ENCODE peak calls at places on chromosomes 11 and 22, in eight cellular contexts. One of them, this sample, is unnamed.

GRCh38 chr11:113198907-113199660 is 115.3 kb upstream of the TTC12 start:
- DNase-seq in PC-9: peak; percentile 78
- DNase-seq in astrocyte: no peak
- DNase-seq in GM23248: no peak
- DNase-seq in keratinocyte: no peak
- DNase-seq in hepatocyte: no peak
- DNase-seq in IMR-90: no peak
- DNase-seq in fibroblast of lung: peak; percentile 33
- DNase-seq in this sample: no peak

GRCh38 chr11:76765863-76766350 is 17.2 kb upstream of the TSKU start:
- DNase-seq in PC-9: no peak
- DNase-seq in IMR-90: peak; percentile 35
- DNase-seq in hepatocyte: no peak
- DNase-seq in astrocyte: no peak
- DNase-seq in GM23248: peak; percentile 54
- DNase-seq in keratinocyte: no peak
- DNase-seq in fibroblast of lung: no peak
- DNase-seq in this sample: no peak

GRCh38 chr11:17117262-17117661 is 39.8 kb upstream of the RPS13 start:
- DNase-seq in GM23248: no peak
- DNase-seq in keratinocyte: no peak
- DNase-seq in fibroblast of lung: no peak
- DNase-seq in hepatocyte: no peak
- DNase-seq in astrocyte: no peak
- DNase-seq in PC-9: no peak
- DNase-seq in IMR-90: no peak
- DNase-seq in this sample: no peak

GRCh38 chr11:35404397-35404775 is 15.0 kb downstream of the SLC1A2 start:
- DNase-seq in hepatocyte: peak; percentile 46
- DNase-seq in astrocyte: no peak
- DNase-seq in GM23248: peak; percentile 68
- DNase-seq in IMR-90: peak; percentile 38
- DNase-seq in PC-9: no peak
- DNase-seq in keratinocyte: no peak
- DNase-seq in fibroblast of lung: peak; percentile 45
- DNase-seq in this sample: no peak

GRCh38 chr11:57321996-57322880 is 2.5 kb downstream of the TNKS1BP1 start:
- DNase-seq in astrocyte: peak; percentile 96
- DNase-seq in keratinocyte: no peak
- DNase-seq in PC-9: peak; percentile 94
- DNase-seq in IMR-90: peak; percentile 98
- DNase-seq in fibroblast of lung: peak; percentile 99
- DNase-seq in hepatocyte: peak; percentile 96
- DNase-seq in GM23248: peak; percentile 100
- DNase-seq in this sample: peak; percentile 100

GRCh38 chr11:3156661-3157311 is 8.3 kb downstream of the OSBPL5 start:
- DNase-seq in IMR-90: no peak
- DNase-seq in fibroblast of lung: no peak
- DNase-seq in hepatocyte: no peak
- DNase-seq in keratinocyte: no peak
- DNase-seq in GM23248: no peak
- DNase-seq in astrocyte: no peak
- DNase-seq in PC-9: no peak
- DNase-seq in this sample: peak; percentile 35

GRCh38 chr11:131977231-131977630 is 606.8 kb downstream of the NTM start:
- DNase-seq in fibroblast of lung: no peak
- DNase-seq in astrocyte: peak; percentile 86
- DNase-seq in PC-9: no peak
- DNase-seq in GM23248: peak; percentile 83
- DNase-seq in IMR-90: peak; percentile 43
- DNase-seq in keratinocyte: peak; percentile 92
- DNase-seq in hepatocyte: no peak
- DNase-seq in this sample: no peak

GRCh38 chr22:32522237-32522636 is 47.6 kb downstream of the FBXO7 start:
- DNase-seq in GM23248: no peak
- DNase-seq in keratinocyte: no peak
- DNase-seq in astrocyte: no peak
- DNase-seq in hepatocyte: no peak
- DNase-seq in PC-9: no peak
- DNase-seq in fibroblast of lung: no peak
- DNase-seq in IMR-90: no peak
- DNase-seq in this sample: no peak

GRCh38 chr11:13868710-13869403 is 93.7 kb upstream of the SPON1 start:
- DNase-seq in GM23248: no peak
- DNase-seq in IMR-90: no peak
- DNase-seq in keratinocyte: peak; percentile 54
- DNase-seq in PC-9: no peak
- DNase-seq in fibroblast of lung: no peak
- DNase-seq in astrocyte: no peak
- DNase-seq in hepatocyte: no peak
- DNase-seq in this sample: no peak

GRCh38 chr22:30879398-30879797 is 89.2 kb downstream of the MORC2 start:
- DNase-seq in astrocyte: no peak
- DNase-seq in fibroblast of lung: no peak
- DNase-seq in hepatocyte: no peak
- DNase-seq in keratinocyte: no peak
- DNase-seq in PC-9: no peak
- DNase-seq in IMR-90: no peak
- DNase-seq in GM23248: no peak
- DNase-seq in this sample: no peak

GRCh38 chr22:41910599-41911291 is 4.1 kb downstream of the SHISA8 start:
- DNase-seq in fibroblast of lung: no peak
- DNase-seq in GM23248: peak; percentile 67
- DNase-seq in PC-9: no peak
- DNase-seq in keratinocyte: no peak
- DNase-seq in astrocyte: no peak
- DNase-seq in hepatocyte: peak; percentile 38
- DNase-seq in IMR-90: no peak
- DNase-seq in this sample: peak; percentile 98

GRCh38 chr11:67466962-67467771 is 1.9 kb downstream of the TMEM134 start:
- DNase-seq in fibroblast of lung: no peak
- DNase-seq in PC-9: no peak
- DNase-seq in GM23248: no peak
- DNase-seq in keratinocyte: no peak
- DNase-seq in hepatocyte: no peak
- DNase-seq in IMR-90: no peak
- DNase-seq in astrocyte: no peak
- DNase-seq in this sample: peak; percentile 80

GRCh38 chr11:67470337-67471002 is 1.4 kb upstream of the TMEM134 start:
- DNase-seq in astrocyte: no peak
- DNase-seq in fibroblast of lung: no peak
- DNase-seq in IMR-90: no peak
- DNase-seq in hepatocyte: no peak
- DNase-seq in keratinocyte: no peak
- DNase-seq in PC-9: no peak
- DNase-seq in GM23248: no peak
- DNase-seq in this sample: peak; percentile 65

GRCh38 chr11:67468835-67469811 is at the start of gene TMEM134:
- DNase-seq in IMR-90: peak; percentile 87
- DNase-seq in astrocyte: peak; percentile 77
- DNase-seq in GM23248: peak; percentile 97
- DNase-seq in fibroblast of lung: peak; percentile 90
- DNase-seq in PC-9: peak; percentile 80
- DNase-seq in keratinocyte: no peak
- DNase-seq in hepatocyte: peak; percentile 97
- DNase-seq in this sample: peak; percentile 99

GRCh38 chr11:67468056-67468455 is 995 bp downstream of the TMEM134 start:
- DNase-seq in hepatocyte: peak; percentile 46
- DNase-seq in PC-9: peak; percentile 88
- DNase-seq in IMR-90: no peak
- DNase-seq in GM23248: peak; percentile 36
- DNase-seq in fibroblast of lung: no peak
- DNase-seq in keratinocyte: no peak
- DNase-seq in astrocyte: peak; percentile 20
- DNase-seq in this sample: peak; percentile 87

DNA sequence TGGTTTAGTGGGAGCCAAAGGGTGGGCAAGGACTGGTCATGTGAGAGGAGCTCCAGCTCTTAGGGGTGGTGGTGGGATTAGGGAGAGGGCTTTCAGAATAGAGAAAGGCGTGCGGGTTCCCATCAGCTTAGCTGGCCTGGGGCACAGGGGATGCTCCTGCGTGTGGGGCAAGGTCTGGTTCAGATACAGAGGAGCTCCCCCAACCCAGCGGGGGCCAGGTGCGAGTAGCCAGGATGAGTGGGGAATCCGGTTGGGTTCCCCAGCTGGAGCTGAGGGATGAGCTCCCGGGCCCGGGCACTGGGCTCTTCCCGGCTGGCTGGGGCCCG is 579 bp downstream of the TMEM134 start:
- DNase-seq in keratinocyte: no peak
- DNase-seq in GM23248: no peak
- DNase-seq in PC-9: no peak
- DNase-seq in astrocyte: no peak
- DNase-seq in fibroblast of lung: no peak
- DNase-seq in IMR-90: no peak
- DNase-seq in hepatocyte: no peak
- DNase-seq in this sample: no peak
- H2AFZ ChIP-seq in keratinocyte: no peak overlapping the region
- H2AFZ ChIP-seq in GM23248: peak overlapping the region; percentile 77
- H2AFZ ChIP-seq in PC-9: peak overlapping the region; percentile 81
- H2AFZ ChIP-seq in astrocyte: peak overlapping the region; percentile 78
- H2AFZ ChIP-seq in fibroblast of lung: no peak overlapping the region
- H2AFZ ChIP-seq in IMR-90: peak overlapping the region; percentile 98
- H2AFZ ChIP-seq in hepatocyte: peak overlapping the region; percentile 82
- H2AFZ ChIP-seq in this sample: peak overlapping the region; percentile 74

GRCh38 chr11:134482865-134483264 is 70.8 kb upstream of the B3GAT1 start:
- DNase-seq in hepatocyte: no peak
- DNase-seq in astrocyte: no peak
- DNase-seq in GM23248: no peak
- DNase-seq in IMR-90: no peak
- DNase-seq in keratinocyte: no peak
- DNase-seq in PC-9: no peak
- DNase-seq in fibroblast of lung: no peak
- DNase-seq in this sample: peak; percentile 39
- H3K9me3 ChIP-seq in hepatocyte: no peaks in the 10 kb centered on the region
- H3K9me3 ChIP-seq in astrocyte: no peaks in the 10 kb centered on the region
- H3K9me3 ChIP-seq in GM23248: no peaks in the 10 kb centered on the region
- H3K9me3 ChIP-seq in IMR-90: peaks cover 60% of the 10 kb centered on the region
- H3K9me3 ChIP-seq in keratinocyte: no peaks in the 10 kb centered on the region
- H3K9me3 ChIP-seq in PC-9: no peaks in the 10 kb centered on the region
- H3K9me3 ChIP-seq in fibroblast of lung: no peaks in the 10 kb centered on the region
- H3K9me3 ChIP-seq in this sample: peaks cover 1% of the 10 kb centered on the region

DNA sequence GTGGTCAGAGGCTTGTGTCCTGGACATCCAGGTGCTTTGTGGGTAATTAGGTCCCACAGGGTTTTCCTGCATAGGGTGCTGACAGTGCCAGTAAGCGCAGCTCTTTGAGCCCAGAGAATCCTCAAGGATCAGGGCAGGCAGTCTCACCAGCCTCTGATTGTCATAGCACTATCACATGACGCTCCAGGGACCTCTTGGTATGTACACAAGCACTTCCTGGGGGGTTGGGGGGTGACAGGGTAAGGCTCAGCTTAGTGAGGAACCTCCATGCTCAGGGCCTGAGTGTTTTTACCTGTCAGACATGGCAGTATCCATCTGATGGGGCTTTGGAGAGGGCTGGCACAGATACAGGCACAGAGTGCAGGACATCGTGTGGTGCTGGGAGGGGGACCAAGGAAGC is 27.9 kb upstream of the SUSD2 start:
- DNase-seq in IMR-90: peak; percentile 69
- DNase-seq in hepatocyte: peak; percentile 45
- DNase-seq in PC-9: no peak
- DNase-seq in GM23248: peak; percentile 31
- DNase-seq in fibroblast of lung: no peak
- DNase-seq in keratinocyte: no peak
- DNase-seq in astrocyte: no peak
- DNase-seq in this sample: no peak
- H3K27ac ChIP-seq in IMR-90: peak overlapping the region; percentile 78
- H3K27ac ChIP-seq in hepatocyte: no peak overlapping the region
- H3K27ac ChIP-seq in PC-9: no peak overlapping the region
- H3K27ac ChIP-seq in GM23248: no peak overlapping the region
- H3K27ac ChIP-seq in fibroblast of lung: no peak overlapping the region
- H3K27ac ChIP-seq in keratinocyte: no peak overlapping the region
- H3K27ac ChIP-seq in astrocyte: no peak overlapping the region
- H3K27ac ChIP-seq in this sample: no peak overlapping the region

GRCh38 chr22:50525991-50526848 is 822 bp upstream of the SCO2 start:
- DNase-seq in fibroblast of lung: peak; percentile 72
- DNase-seq in hepatocyte: peak; percentile 89
- DNase-seq in GM23248: peak; percentile 79
- DNase-seq in PC-9: peak; percentile 62
- DNase-seq in astrocyte: peak; percentile 54
- DNase-seq in keratinocyte: no peak
- DNase-seq in IMR-90: peak; percentile 64
- DNase-seq in this sample: peak; percentile 98
- H2AFZ ChIP-seq in fibroblast of lung: peak overlapping the region; percentile 17
- H2AFZ ChIP-seq in hepatocyte: peak overlapping the region; percentile 80
- H2AFZ ChIP-seq in GM23248: peak overlapping the region; percentile 47
- H2AFZ ChIP-seq in PC-9: peak overlapping the region; percentile 85
- H2AFZ ChIP-seq in astrocyte: peak overlapping the region; percentile 83
- H2AFZ ChIP-seq in keratinocyte: peak overlapping the region; percentile 19
- H2AFZ ChIP-seq in IMR-90: peak overlapping the region; percentile 96
- H2AFZ ChIP-seq in this sample: peak overlapping the region; percentile 50

GRCh38 chr22:47291565-47292495 is 529.4 kb downstream of the TBC1D22A start:
- DNase-seq in fibroblast of lung: no peak
- DNase-seq in astrocyte: no peak
- DNase-seq in keratinocyte: no peak
- DNase-seq in IMR-90: no peak
- DNase-seq in hepatocyte: no peak
- DNase-seq in GM23248: no peak
- DNase-seq in PC-9: no peak
- DNase-seq in this sample: peak; percentile 31
- H3K9me3 ChIP-seq in fibroblast of lung: no peaks in the 10 kb centered on the region
- H3K9me3 ChIP-seq in astrocyte: no peaks in the 10 kb centered on the region
- H3K9me3 ChIP-seq in keratinocyte: peaks cover 9% of the 10 kb centered on the region
- H3K9me3 ChIP-seq in IMR-90: peaks cover 4% of the 10 kb centered on the region
- H3K9me3 ChIP-seq in hepatocyte: no peaks in the 10 kb centered on the region
- H3K9me3 ChIP-seq in GM23248: no peaks in the 10 kb centered on the region
- H3K9me3 ChIP-seq in PC-9: no peaks in the 10 kb centered on the region
- H3K9me3 ChIP-seq in this sample: no peaks in the 10 kb centered on the region

DNA sequence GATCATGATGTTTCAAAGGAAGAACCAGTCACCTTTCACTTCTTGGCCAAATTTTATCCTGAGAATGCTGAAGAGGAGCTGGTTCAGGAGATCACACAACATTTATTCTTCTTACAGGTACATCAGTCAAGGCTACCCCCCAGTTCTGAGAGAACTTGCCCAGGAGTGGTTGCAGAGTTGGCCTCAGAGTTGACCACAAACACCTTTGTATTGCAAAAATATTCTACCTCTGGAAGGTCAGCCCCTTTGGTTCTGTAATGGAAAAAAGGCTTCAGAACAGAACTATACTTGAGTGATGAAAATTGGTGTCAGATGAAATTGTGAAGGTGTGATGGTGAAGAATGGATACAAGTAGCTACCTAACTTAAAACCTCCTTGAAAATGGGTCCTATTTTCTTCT is 35.7 kb downstream of the NF2 start:
- DNase-seq in hepatocyte: no peak
- DNase-seq in keratinocyte: no peak
- DNase-seq in PC-9: no peak
- DNase-seq in astrocyte: no peak
- DNase-seq in IMR-90: no peak
- DNase-seq in fibroblast of lung: no peak
- DNase-seq in GM23248: no peak
- DNase-seq in this sample: no peak
- H3K27ac ChIP-seq in hepatocyte: no peak overlapping the region
- H3K27ac ChIP-seq in keratinocyte: no peak overlapping the region
- H3K27ac ChIP-seq in PC-9: no peak overlapping the region
- H3K27ac ChIP-seq in astrocyte: no peak overlapping the region
- H3K27ac ChIP-seq in IMR-90: no peak overlapping the region
- H3K27ac ChIP-seq in fibroblast of lung: no peak overlapping the region
- H3K27ac ChIP-seq in GM23248: no peak overlapping the region
- H3K27ac ChIP-seq in this sample: no peak overlapping the region